ENCODE peak calls at places on chromosomes 1 and 21, in ten cellular contexts. One of them, this sample, is unnamed.

GRCh38 chr1:7678491-7679158 is 92.5 kb upstream of the VAMP3 start:
- DNase-seq in CD8-positive, alpha-beta memory T cell: no peak
- DNase-seq in astrocyte of the spinal cord: no peak
- DNase-seq in activated CD4-positive, alpha-beta memory T cell treated with anti-CD3 and anti-CD28 coated beads for 36 hours: no peak
- DNase-seq in DMS79: no peak
- DNase-seq in M059J: no peak
- DNase-seq in glutamatergic neuron: no peak
- DNase-seq in fibroblast of the conjunctiva: no peak
- DNase-seq in stimulated activated CD4-positive, alpha-beta T cell treated with anti-CD3 and anti-CD28 coated beads, Interleukin-4, amount 100 ng/mL, for 48 hours: no peak
- DNase-seq in NCI-H774: no peak
- DNase-seq in this sample: no peak

GRCh38 chr21:40662889-40663288 is 184.1 kb downstream of the DSCAM start:
- DNase-seq in activated CD4-positive, alpha-beta memory T cell treated with anti-CD3 and anti-CD28 coated beads for 36 hours: no peak
- DNase-seq in fibroblast of the conjunctiva: no peak
- DNase-seq in M059J: no peak
- DNase-seq in astrocyte of the spinal cord: no peak
- DNase-seq in DMS79: no peak
- DNase-seq in NCI-H774: no peak
- DNase-seq in CD8-positive, alpha-beta memory T cell: no peak
- DNase-seq in stimulated activated CD4-positive, alpha-beta T cell treated with anti-CD3 and anti-CD28 coated beads, Interleukin-4, amount 100 ng/mL, for 48 hours: no peak
- DNase-seq in glutamatergic neuron: no peak
- DNase-seq in this sample: no peak

GRCh38 chr1:193462629-193463320 is 276.4 kb upstream of the B3GALT2 start:
- DNase-seq in fibroblast of the conjunctiva: no peak
- DNase-seq in activated CD4-positive, alpha-beta memory T cell treated with anti-CD3 and anti-CD28 coated beads for 36 hours: no peak
- DNase-seq in stimulated activated CD4-positive, alpha-beta T cell treated with anti-CD3 and anti-CD28 coated beads, Interleukin-4, amount 100 ng/mL, for 48 hours: no peak
- DNase-seq in M059J: peak; percentile 53
- DNase-seq in astrocyte of the spinal cord: peak; percentile 37
- DNase-seq in glutamatergic neuron: no peak
- DNase-seq in DMS79: no peak
- DNase-seq in NCI-H774: no peak
- DNase-seq in CD8-positive, alpha-beta memory T cell: no peak
- DNase-seq in this sample: peak; percentile 25

GRCh38 chr1:74715806-74716205 is 17.0 kb downstream of the CRYZ start:
- DNase-seq in glutamatergic neuron: no peak
- DNase-seq in fibroblast of the conjunctiva: no peak
- DNase-seq in NCI-H774: no peak
- DNase-seq in DMS79: no peak
- DNase-seq in activated CD4-positive, alpha-beta memory T cell treated with anti-CD3 and anti-CD28 coated beads for 36 hours: no peak
- DNase-seq in M059J: no peak
- DNase-seq in CD8-positive, alpha-beta memory T cell: no peak
- DNase-seq in stimulated activated CD4-positive, alpha-beta T cell treated with anti-CD3 and anti-CD28 coated beads, Interleukin-4, amount 100 ng/mL, for 48 hours: no peak
- DNase-seq in astrocyte of the spinal cord: no peak
- DNase-seq in this sample: no peak

GRCh38 chr1:31299365-31299764 is 2.5 kb downstream of the ZCCHC17 start:
- DNase-seq in activated CD4-positive, alpha-beta memory T cell treated with anti-CD3 and anti-CD28 coated beads for 36 hours: no peak
- DNase-seq in stimulated activated CD4-positive, alpha-beta T cell treated with anti-CD3 and anti-CD28 coated beads, Interleukin-4, amount 100 ng/mL, for 48 hours: no peak
- DNase-seq in CD8-positive, alpha-beta memory T cell: no peak
- DNase-seq in astrocyte of the spinal cord: no peak
- DNase-seq in fibroblast of the conjunctiva: no peak
- DNase-seq in NCI-H774: no peak
- DNase-seq in DMS79: no peak
- DNase-seq in M059J: peak; percentile 58
- DNase-seq in glutamatergic neuron: no peak
- DNase-seq in this sample: peak; percentile 11

GRCh38 chr1:32695098-32695904 is 7.3 kb downstream of the SYNC start:
- DNase-seq in activated CD4-positive, alpha-beta memory T cell treated with anti-CD3 and anti-CD28 coated beads for 36 hours: no peak
- DNase-seq in astrocyte of the spinal cord: peak; percentile 72
- DNase-seq in CD8-positive, alpha-beta memory T cell: no peak
- DNase-seq in stimulated activated CD4-positive, alpha-beta T cell treated with anti-CD3 and anti-CD28 coated beads, Interleukin-4, amount 100 ng/mL, for 48 hours: no peak
- DNase-seq in glutamatergic neuron: no peak
- DNase-seq in M059J: peak; percentile 97
- DNase-seq in DMS79: no peak
- DNase-seq in fibroblast of the conjunctiva: no peak
- DNase-seq in NCI-H774: no peak
- DNase-seq in this sample: peak; percentile 49

GRCh38 chr1:108862698-108863477 is 6.0 kb upstream of the AKNAD1 start:
- DNase-seq in glutamatergic neuron: no peak
- DNase-seq in DMS79: no peak
- DNase-seq in activated CD4-positive, alpha-beta memory T cell treated with anti-CD3 and anti-CD28 coated beads for 36 hours: no peak
- DNase-seq in M059J: no peak
- DNase-seq in fibroblast of the conjunctiva: no peak
- DNase-seq in CD8-positive, alpha-beta memory T cell: no peak
- DNase-seq in astrocyte of the spinal cord: no peak
- DNase-seq in NCI-H774: no peak
- DNase-seq in stimulated activated CD4-positive, alpha-beta T cell treated with anti-CD3 and anti-CD28 coated beads, Interleukin-4, amount 100 ng/mL, for 48 hours: no peak
- DNase-seq in this sample: no peak

GRCh38 chr1:15329481-15329815 is 80.2 kb upstream of the EFHD2 start:
- DNase-seq in DMS79: no peak
- DNase-seq in glutamatergic neuron: no peak
- DNase-seq in M059J: no peak
- DNase-seq in stimulated activated CD4-positive, alpha-beta T cell treated with anti-CD3 and anti-CD28 coated beads, Interleukin-4, amount 100 ng/mL, for 48 hours: no peak
- DNase-seq in astrocyte of the spinal cord: no peak
- DNase-seq in CD8-positive, alpha-beta memory T cell: no peak
- DNase-seq in activated CD4-positive, alpha-beta memory T cell treated with anti-CD3 and anti-CD28 coated beads for 36 hours: no peak
- DNase-seq in NCI-H774: no peak
- DNase-seq in fibroblast of the conjunctiva: no peak
- DNase-seq in this sample: no peak

GRCh38 chr1:63698001-63698838 is 75.6 kb upstream of the ROR1 start:
- DNase-seq in CD8-positive, alpha-beta memory T cell: no peak
- DNase-seq in activated CD4-positive, alpha-beta memory T cell treated with anti-CD3 and anti-CD28 coated beads for 36 hours: no peak
- DNase-seq in NCI-H774: no peak
- DNase-seq in astrocyte of the spinal cord: no peak
- DNase-seq in fibroblast of the conjunctiva: no peak
- DNase-seq in M059J: no peak
- DNase-seq in stimulated activated CD4-positive, alpha-beta T cell treated with anti-CD3 and anti-CD28 coated beads, Interleukin-4, amount 100 ng/mL, for 48 hours: no peak
- DNase-seq in DMS79: no peak
- DNase-seq in glutamatergic neuron: no peak
- DNase-seq in this sample: peak; percentile 61

GRCh38 chr21:39670741-39671140 is 58.0 kb downstream of the B3GALT5 start:
- DNase-seq in CD8-positive, alpha-beta memory T cell: no peak
- DNase-seq in glutamatergic neuron: no peak
- DNase-seq in activated CD4-positive, alpha-beta memory T cell treated with anti-CD3 and anti-CD28 coated beads for 36 hours: no peak
- DNase-seq in NCI-H774: peak; percentile 58
- DNase-seq in stimulated activated CD4-positive, alpha-beta T cell treated with anti-CD3 and anti-CD28 coated beads, Interleukin-4, amount 100 ng/mL, for 48 hours: no peak
- DNase-seq in M059J: peak; percentile 58
- DNase-seq in astrocyte of the spinal cord: no peak
- DNase-seq in fibroblast of the conjunctiva: no peak
- DNase-seq in DMS79: no peak
- DNase-seq in this sample: no peak

GRCh38 chr1:153578936-153579335 is 13.3 kb upstream of the S100A2 start:
- DNase-seq in astrocyte of the spinal cord: no peak
- DNase-seq in fibroblast of the conjunctiva: no peak
- DNase-seq in M059J: no peak
- DNase-seq in CD8-positive, alpha-beta memory T cell: no peak
- DNase-seq in stimulated activated CD4-positive, alpha-beta T cell treated with anti-CD3 and anti-CD28 coated beads, Interleukin-4, amount 100 ng/mL, for 48 hours: no peak
- DNase-seq in activated CD4-positive, alpha-beta memory T cell treated with anti-CD3 and anti-CD28 coated beads for 36 hours: no peak
- DNase-seq in DMS79: no peak
- DNase-seq in NCI-H774: no peak
- DNase-seq in glutamatergic neuron: no peak
- DNase-seq in this sample: no peak

GRCh38 chr1:203361843-203362524 is 11.1 kb upstream of the FMOD start:
- DNase-seq in M059J: peak; percentile 64
- DNase-seq in stimulated activated CD4-positive, alpha-beta T cell treated with anti-CD3 and anti-CD28 coated beads, Interleukin-4, amount 100 ng/mL, for 48 hours: no peak
- DNase-seq in CD8-positive, alpha-beta memory T cell: no peak
- DNase-seq in NCI-H774: no peak
- DNase-seq in DMS79: no peak
- DNase-seq in fibroblast of the conjunctiva: no peak
- DNase-seq in astrocyte of the spinal cord: no peak
- DNase-seq in activated CD4-positive, alpha-beta memory T cell treated with anti-CD3 and anti-CD28 coated beads for 36 hours: no peak
- DNase-seq in glutamatergic neuron: no peak
- DNase-seq in this sample: peak; percentile 50

GRCh38 chr1:51421961-51422360 is 91.6 kb upstream of the TTC39A start:
- DNase-seq in fibroblast of the conjunctiva: peak; percentile 61
- DNase-seq in glutamatergic neuron: no peak
- DNase-seq in astrocyte of the spinal cord: peak; percentile 75
- DNase-seq in M059J: peak; percentile 42
- DNase-seq in NCI-H774: peak; percentile 36
- DNase-seq in activated CD4-positive, alpha-beta memory T cell treated with anti-CD3 and anti-CD28 coated beads for 36 hours: no peak
- DNase-seq in DMS79: no peak
- DNase-seq in stimulated activated CD4-positive, alpha-beta T cell treated with anti-CD3 and anti-CD28 coated beads, Interleukin-4, amount 100 ng/mL, for 48 hours: no peak
- DNase-seq in CD8-positive, alpha-beta memory T cell: no peak
- DNase-seq in this sample: peak; percentile 18

GRCh38 chr1:16628361-16629111 is 15.2 kb upstream of the NBPF1 start:
- DNase-seq in NCI-H774: no peak
- DNase-seq in glutamatergic neuron: no peak
- DNase-seq in DMS79: no peak
- DNase-seq in fibroblast of the conjunctiva: no peak
- DNase-seq in stimulated activated CD4-positive, alpha-beta T cell treated with anti-CD3 and anti-CD28 coated beads, Interleukin-4, amount 100 ng/mL, for 48 hours: no peak
- DNase-seq in astrocyte of the spinal cord: no peak
- DNase-seq in M059J: no peak
- DNase-seq in activated CD4-positive, alpha-beta memory T cell treated with anti-CD3 and anti-CD28 coated beads for 36 hours: peak; percentile 9
- DNase-seq in CD8-positive, alpha-beta memory T cell: no peak
- DNase-seq in this sample: no peak

GRCh38 chr1:230068952-230069684 is 2.1 kb downstream of the GALNT2 start:
- DNase-seq in M059J: peak; percentile 44
- DNase-seq in NCI-H774: no peak
- DNase-seq in DMS79: peak; percentile 18
- DNase-seq in activated CD4-positive, alpha-beta memory T cell treated with anti-CD3 and anti-CD28 coated beads for 36 hours: no peak
- DNase-seq in glutamatergic neuron: no peak
- DNase-seq in stimulated activated CD4-positive, alpha-beta T cell treated with anti-CD3 and anti-CD28 coated beads, Interleukin-4, amount 100 ng/mL, for 48 hours: no peak
- DNase-seq in astrocyte of the spinal cord: no peak
- DNase-seq in fibroblast of the conjunctiva: no peak
- DNase-seq in CD8-positive, alpha-beta memory T cell: no peak
- DNase-seq in this sample: peak; percentile 37

GRCh38 chr1:235077163-235077540 is 51.5 kb downstream of the TOMM20 start:
- DNase-seq in astrocyte of the spinal cord: no peak
- DNase-seq in NCI-H774: no peak
- DNase-seq in glutamatergic neuron: no peak
- DNase-seq in DMS79: no peak
- DNase-seq in fibroblast of the conjunctiva: no peak
- DNase-seq in activated CD4-positive, alpha-beta memory T cell treated with anti-CD3 and anti-CD28 coated beads for 36 hours: no peak
- DNase-seq in stimulated activated CD4-positive, alpha-beta T cell treated with anti-CD3 and anti-CD28 coated beads, Interleukin-4, amount 100 ng/mL, for 48 hours: no peak
- DNase-seq in CD8-positive, alpha-beta memory T cell: no peak
- DNase-seq in M059J: no peak
- DNase-seq in this sample: no peak

GRCh38 chr21:42880352-42880751 is 1.0 kb upstream of the WDR4 start:
- DNase-seq in astrocyte of the spinal cord: no peak
- DNase-seq in stimulated activated CD4-positive, alpha-beta T cell treated with anti-CD3 and anti-CD28 coated beads, Interleukin-4, amount 100 ng/mL, for 48 hours: no peak
- DNase-seq in fibroblast of the conjunctiva: no peak
- DNase-seq in CD8-positive, alpha-beta memory T cell: no peak
- DNase-seq in activated CD4-positive, alpha-beta memory T cell treated with anti-CD3 and anti-CD28 coated beads for 36 hours: no peak
- DNase-seq in M059J: no peak
- DNase-seq in glutamatergic neuron: no peak
- DNase-seq in DMS79: no peak
- DNase-seq in NCI-H774: no peak
- DNase-seq in this sample: no peak

GRCh38 chr1:241870290-241870689 is 22.3 kb downstream of the EXO1 start:
- DNase-seq in activated CD4-positive, alpha-beta memory T cell treated with anti-CD3 and anti-CD28 coated beads for 36 hours: no peak
- DNase-seq in stimulated activated CD4-positive, alpha-beta T cell treated with anti-CD3 and anti-CD28 coated beads, Interleukin-4, amount 100 ng/mL, for 48 hours: no peak
- DNase-seq in NCI-H774: no peak
- DNase-seq in astrocyte of the spinal cord: no peak
- DNase-seq in DMS79: no peak
- DNase-seq in M059J: no peak
- DNase-seq in CD8-positive, alpha-beta memory T cell: no peak
- DNase-seq in fibroblast of the conjunctiva: no peak
- DNase-seq in glutamatergic neuron: no peak
- DNase-seq in this sample: no peak

GRCh38 chr1:209260146-209260545 is 323.4 kb upstream of the CAMK1G start:
- DNase-seq in DMS79: no peak
- DNase-seq in astrocyte of the spinal cord: no peak
- DNase-seq in CD8-positive, alpha-beta memory T cell: no peak
- DNase-seq in NCI-H774: no peak
- DNase-seq in stimulated activated CD4-positive, alpha-beta T cell treated with anti-CD3 and anti-CD28 coated beads, Interleukin-4, amount 100 ng/mL, for 48 hours: no peak
- DNase-seq in activated CD4-positive, alpha-beta memory T cell treated with anti-CD3 and anti-CD28 coated beads for 36 hours: no peak
- DNase-seq in glutamatergic neuron: no peak
- DNase-seq in fibroblast of the conjunctiva: no peak
- DNase-seq in M059J: no peak
- DNase-seq in this sample: no peak

GRCh38 chr1:22428672-22429071 is 23.0 kb upstream of the ZBTB40 start:
- DNase-seq in glutamatergic neuron: no peak
- DNase-seq in DMS79: no peak
- DNase-seq in activated CD4-positive, alpha-beta memory T cell treated with anti-CD3 and anti-CD28 coated beads for 36 hours: no peak
- DNase-seq in M059J: peak; percentile 26
- DNase-seq in astrocyte of the spinal cord: peak; percentile 65
- DNase-seq in NCI-H774: no peak
- DNase-seq in fibroblast of the conjunctiva: peak; percentile 28
- DNase-seq in stimulated activated CD4-positive, alpha-beta T cell treated with anti-CD3 and anti-CD28 coated beads, Interleukin-4, amount 100 ng/mL, for 48 hours: no peak
- DNase-seq in CD8-positive, alpha-beta memory T cell: no peak
- DNase-seq in this sample: peak; percentile 67

GRCh38 chr1:59856725-59857338 is 42.1 kb downstream of the HOOK1 start:
- DNase-seq in glutamatergic neuron: no peak
- DNase-seq in stimulated activated CD4-positive, alpha-beta T cell treated with anti-CD3 and anti-CD28 coated beads, Interleukin-4, amount 100 ng/mL, for 48 hours: no peak
- DNase-seq in M059J: no peak
- DNase-seq in fibroblast of the conjunctiva: no peak
- DNase-seq in astrocyte of the spinal cord: no peak
- DNase-seq in NCI-H774: peak; percentile 47
- DNase-seq in activated CD4-positive, alpha-beta memory T cell treated with anti-CD3 and anti-CD28 coated beads for 36 hours: no peak
- DNase-seq in CD8-positive, alpha-beta memory T cell: no peak
- DNase-seq in DMS79: no peak
- DNase-seq in this sample: no peak

GRCh38 chr1:212498243-212498642 is 65.5 kb downstream of the NENF start:
- DNase-seq in DMS79: no peak
- DNase-seq in astrocyte of the spinal cord: peak; percentile 72
- DNase-seq in CD8-positive, alpha-beta memory T cell: no peak
- DNase-seq in fibroblast of the conjunctiva: peak; percentile 23
- DNase-seq in stimulated activated CD4-positive, alpha-beta T cell treated with anti-CD3 and anti-CD28 coated beads, Interleukin-4, amount 100 ng/mL, for 48 hours: no peak
- DNase-seq in glutamatergic neuron: no peak
- DNase-seq in M059J: peak; percentile 67
- DNase-seq in activated CD4-positive, alpha-beta memory T cell treated with anti-CD3 and anti-CD28 coated beads for 36 hours: no peak
- DNase-seq in NCI-H774: no peak
- DNase-seq in this sample: peak; percentile 83

GRCh38 chr1:100323428-100324106 is 28.7 kb upstream of the CDC14A start:
- DNase-seq in astrocyte of the spinal cord: no peak
- DNase-seq in DMS79: no peak
- DNase-seq in fibroblast of the conjunctiva: no peak
- DNase-seq in glutamatergic neuron: no peak
- DNase-seq in activated CD4-positive, alpha-beta memory T cell treated with anti-CD3 and anti-CD28 coated beads for 36 hours: no peak
- DNase-seq in NCI-H774: no peak
- DNase-seq in CD8-positive, alpha-beta memory T cell: no peak
- DNase-seq in M059J: no peak
- DNase-seq in stimulated activated CD4-positive, alpha-beta T cell treated with anti-CD3 and anti-CD28 coated beads, Interleukin-4, amount 100 ng/mL, for 48 hours: no peak
- DNase-seq in this sample: no peak

GRCh38 chr1:208731976-208732821 is 488.0 kb upstream of the PLXNA2 start:
- DNase-seq in stimulated activated CD4-positive, alpha-beta T cell treated with anti-CD3 and anti-CD28 coated beads, Interleukin-4, amount 100 ng/mL, for 48 hours: no peak
- DNase-seq in fibroblast of the conjunctiva: no peak
- DNase-seq in NCI-H774: peak; percentile 70
- DNase-seq in glutamatergic neuron: no peak
- DNase-seq in astrocyte of the spinal cord: no peak
- DNase-seq in activated CD4-positive, alpha-beta memory T cell treated with anti-CD3 and anti-CD28 coated beads for 36 hours: no peak
- DNase-seq in DMS79: peak; percentile 37
- DNase-seq in M059J: peak; percentile 41
- DNase-seq in CD8-positive, alpha-beta memory T cell: no peak
- DNase-seq in this sample: no peak

GRCh38 chr1:101506541-101507164 is 269.8 kb downstream of the S1PR1 start:
- DNase-seq in stimulated activated CD4-positive, alpha-beta T cell treated with anti-CD3 and anti-CD28 coated beads, Interleukin-4, amount 100 ng/mL, for 48 hours: peak; percentile 12
- DNase-seq in fibroblast of the conjunctiva: peak; percentile 12
- DNase-seq in activated CD4-positive, alpha-beta memory T cell treated with anti-CD3 and anti-CD28 coated beads for 36 hours: peak; percentile 29
- DNase-seq in glutamatergic neuron: peak; percentile 18
- DNase-seq in NCI-H774: peak; percentile 12
- DNase-seq in CD8-positive, alpha-beta memory T cell: peak; percentile 9
- DNase-seq in astrocyte of the spinal cord: peak; percentile 33
- DNase-seq in M059J: peak; percentile 43
- DNase-seq in DMS79: no peak
- DNase-seq in this sample: peak; percentile 19

GRCh38 chr1:182259229-182259872 is 132.2 kb downstream of the GLUL start:
- DNase-seq in CD8-positive, alpha-beta memory T cell: peak; percentile 45
- DNase-seq in fibroblast of the conjunctiva: no peak
- DNase-seq in M059J: peak; percentile 99
- DNase-seq in activated CD4-positive, alpha-beta memory T cell treated with anti-CD3 and anti-CD28 coated beads for 36 hours: peak; percentile 82
- DNase-seq in astrocyte of the spinal cord: peak; percentile 80
- DNase-seq in NCI-H774: no peak
- DNase-seq in stimulated activated CD4-positive, alpha-beta T cell treated with anti-CD3 and anti-CD28 coated beads, Interleukin-4, amount 100 ng/mL, for 48 hours: peak; percentile 13
- DNase-seq in DMS79: no peak
- DNase-seq in glutamatergic neuron: no peak
- DNase-seq in this sample: peak; percentile 64

GRCh38 chr1:55813619-55814018 is 598.5 kb upstream of the USP24 start:
- DNase-seq in NCI-H774: no peak
- DNase-seq in M059J: peak; percentile 48
- DNase-seq in DMS79: no peak
- DNase-seq in glutamatergic neuron: no peak
- DNase-seq in activated CD4-positive, alpha-beta memory T cell treated with anti-CD3 and anti-CD28 coated beads for 36 hours: no peak
- DNase-seq in astrocyte of the spinal cord: peak; percentile 23
- DNase-seq in CD8-positive, alpha-beta memory T cell: no peak
- DNase-seq in stimulated activated CD4-positive, alpha-beta T cell treated with anti-CD3 and anti-CD28 coated beads, Interleukin-4, amount 100 ng/mL, for 48 hours: no peak
- DNase-seq in fibroblast of the conjunctiva: peak; percentile 78
- DNase-seq in this sample: no peak

GRCh38 chr1:18410407-18410806 is 70.3 kb upstream of the KLHDC7A start:
- DNase-seq in CD8-positive, alpha-beta memory T cell: no peak
- DNase-seq in fibroblast of the conjunctiva: no peak
- DNase-seq in astrocyte of the spinal cord: no peak
- DNase-seq in activated CD4-positive, alpha-beta memory T cell treated with anti-CD3 and anti-CD28 coated beads for 36 hours: no peak
- DNase-seq in NCI-H774: no peak
- DNase-seq in stimulated activated CD4-positive, alpha-beta T cell treated with anti-CD3 and anti-CD28 coated beads, Interleukin-4, amount 100 ng/mL, for 48 hours: no peak
- DNase-seq in DMS79: no peak
- DNase-seq in glutamatergic neuron: no peak
- DNase-seq in M059J: no peak
- DNase-seq in this sample: no peak